ENCODE peak calls at places on chromosomes 2 and 18, in seven cellular contexts. One of them, this sample, is unnamed.

GRCh38 chr2:74181739-74182138 is 3.1 kb upstream of the MOB1A start:
- DNase-seq in AG04450: no peak
- DNase-seq in tibial nerve: peak
- DNase-seq in HL-60: peak
- DNase-seq in GM23248: peak
- DNase-seq in SJSA1: no peak
- DNase-seq in aorta: no peak
- DNase-seq in this sample: no peak

GRCh38 chr18:59748628-59749360 is 51.6 kb upstream of the CCBE1 start:
- DNase-seq in AG04450: no peak
- DNase-seq in tibial nerve: no peak
- DNase-seq in HL-60: no peak
- DNase-seq in GM23248: peak
- DNase-seq in SJSA1: peak
- DNase-seq in aorta: no peak
- DNase-seq in this sample: no peak

GRCh38 chr2:28452534-28453081 is 43.3 kb upstream of the PLB1 start:
- DNase-seq in AG04450: no peak
- DNase-seq in tibial nerve: peak
- DNase-seq in HL-60: no peak
- DNase-seq in GM23248: peak
- DNase-seq in SJSA1: peak
- DNase-seq in aorta: peak
- DNase-seq in this sample: peak

GRCh38 chr18:56248613-56249235 is 389.7 kb downstream of the TXNL1 start:
- DNase-seq in AG04450: no peak
- DNase-seq in tibial nerve: no peak
- DNase-seq in HL-60: no peak
- DNase-seq in GM23248: no peak
- DNase-seq in SJSA1: no peak
- DNase-seq in aorta: no peak
- DNase-seq in this sample: no peak

GRCh38 chr2:106095478-106096392 is 98.4 kb downstream of the UXS1 start:
- DNase-seq in AG04450: no peak
- DNase-seq in tibial nerve: no peak
- DNase-seq in HL-60: no peak
- DNase-seq in GM23248: no peak
- DNase-seq in SJSA1: no peak
- DNase-seq in aorta: peak
- DNase-seq in this sample: no peak

GRCh38 chr2:184305105-184305504 is 293.2 kb upstream of the ZNF804A start:
- DNase-seq in AG04450: no peak
- DNase-seq in tibial nerve: no peak
- DNase-seq in HL-60: no peak
- DNase-seq in GM23248: no peak
- DNase-seq in SJSA1: no peak
- DNase-seq in aorta: no peak
- DNase-seq in this sample: no peak

GRCh38 chr18:39051013-39051412 is 1485.4 kb upstream of the CELF4 start:
- DNase-seq in AG04450: no peak
- DNase-seq in tibial nerve: no peak
- DNase-seq in HL-60: no peak
- DNase-seq in GM23248: no peak
- DNase-seq in SJSA1: no peak
- DNase-seq in aorta: no peak
- DNase-seq in this sample: no peak

GRCh38 chr2:36406296-36406695 is 50.7 kb downstream of the CRIM1 start:
- DNase-seq in AG04450: no peak
- DNase-seq in tibial nerve: no peak
- DNase-seq in HL-60: no peak
- DNase-seq in GM23248: no peak
- DNase-seq in SJSA1: no peak
- DNase-seq in aorta: no peak
- DNase-seq in this sample: no peak

GRCh38 chr2:149686136-149686535 is 98.6 kb upstream of the MMADHC start:
- DNase-seq in AG04450: no peak
- DNase-seq in tibial nerve: no peak
- DNase-seq in HL-60: no peak
- DNase-seq in GM23248: no peak
- DNase-seq in SJSA1: no peak
- DNase-seq in aorta: no peak
- DNase-seq in this sample: no peak

GRCh38 chr18:33596178-33596854 is 18.3 kb downstream of the ASXL3 start:
- DNase-seq in AG04450: no peak
- DNase-seq in tibial nerve: no peak
- DNase-seq in HL-60: no peak
- DNase-seq in GM23248: peak
- DNase-seq in SJSA1: no peak
- DNase-seq in aorta: no peak
- DNase-seq in this sample: no peak

GRCh38 chr2:135585586-135585985 is 54.3 kb downstream of the R3HDM1 start:
- DNase-seq in AG04450: no peak
- DNase-seq in tibial nerve: no peak
- DNase-seq in HL-60: no peak
- DNase-seq in GM23248: peak
- DNase-seq in SJSA1: no peak
- DNase-seq in aorta: no peak
- DNase-seq in this sample: no peak
- H3K4me3 ChIP-seq in AG04450: no peak
- H3K4me3 ChIP-seq in tibial nerve: no peak
- H3K4me3 ChIP-seq in HL-60: no peak
- H3K4me3 ChIP-seq in GM23248: no peak
- H3K4me3 ChIP-seq in SJSA1: no peak
- H3K4me3 ChIP-seq in aorta: no peak
- H3K4me3 ChIP-seq in this sample: peak

GRCh38 chr2:217091531-217091930 is 231.7 kb upstream of the TNP1 start:
- DNase-seq in AG04450: no peak
- DNase-seq in tibial nerve: no peak
- DNase-seq in HL-60: no peak
- DNase-seq in GM23248: no peak
- DNase-seq in SJSA1: no peak
- DNase-seq in aorta: no peak
- DNase-seq in this sample: no peak
- H3K27ac ChIP-seq in AG04450: no peak
- H3K27ac ChIP-seq in tibial nerve: no peak
- H3K27ac ChIP-seq in HL-60: no peak
- H3K27ac ChIP-seq in GM23248: no peak
- H3K27ac ChIP-seq in SJSA1: no peak
- H3K27ac ChIP-seq in aorta: no peak
- H3K27ac ChIP-seq in this sample: no peak

GRCh38 chr18:75207298-75208054 is 1.5 kb downstream of the PTGR3 start:
- DNase-seq in AG04450: no peak
- DNase-seq in tibial nerve: no peak
- DNase-seq in HL-60: no peak
- DNase-seq in GM23248: peak
- DNase-seq in SJSA1: peak
- DNase-seq in aorta: no peak
- DNase-seq in this sample: no peak
- H3K4me3 ChIP-seq in AG04450: peak
- H3K4me3 ChIP-seq in tibial nerve: peak
- H3K4me3 ChIP-seq in HL-60: peak
- H3K4me3 ChIP-seq in GM23248: peak
- H3K4me3 ChIP-seq in SJSA1: peak
- H3K4me3 ChIP-seq in aorta: peak
- H3K4me3 ChIP-seq in this sample: peak

DNA sequence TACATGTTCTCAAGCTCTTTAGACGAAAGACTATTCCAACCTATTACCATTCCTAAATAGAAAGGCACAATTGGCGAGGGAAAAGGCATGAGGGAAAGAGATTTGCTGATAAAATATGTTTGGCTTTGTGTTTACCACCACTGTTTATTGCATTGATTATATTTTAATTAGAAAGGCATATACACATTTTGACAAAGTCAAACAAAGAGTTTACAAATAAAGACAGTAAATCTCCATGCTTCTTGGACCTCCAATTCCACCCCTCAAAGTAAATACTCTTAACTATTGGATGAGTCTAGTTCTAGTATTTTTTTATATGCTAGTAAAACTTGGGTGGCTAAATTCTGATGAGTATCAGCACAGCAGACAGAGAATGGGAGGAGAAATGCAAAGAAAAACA is 521.4 kb downstream of the FBXO15 start:
- DNase-seq in AG04450: no peak
- DNase-seq in tibial nerve: no peak
- DNase-seq in HL-60: no peak
- DNase-seq in GM23248: no peak
- DNase-seq in SJSA1: no peak
- DNase-seq in aorta: no peak
- DNase-seq in this sample: no peak
- H3K27ac ChIP-seq in AG04450: no peak
- H3K27ac ChIP-seq in tibial nerve: no peak
- H3K27ac ChIP-seq in HL-60: no peak
- H3K27ac ChIP-seq in GM23248: no peak
- H3K27ac ChIP-seq in SJSA1: no peak
- H3K27ac ChIP-seq in aorta: no peak
- H3K27ac ChIP-seq in this sample: no peak

GRCh38 chr2:72148975-72149555 is 1.4 kb upstream of the CYP26B1 start:
- DNase-seq in AG04450: no peak
- DNase-seq in tibial nerve: no peak
- DNase-seq in HL-60: no peak
- DNase-seq in GM23248: peak
- DNase-seq in SJSA1: peak
- DNase-seq in aorta: peak
- DNase-seq in this sample: peak

GRCh38 chr2:72150961-72151356 is 3.3 kb upstream of the CYP26B1 start:
- DNase-seq in AG04450: no peak
- DNase-seq in tibial nerve: peak
- DNase-seq in HL-60: no peak
- DNase-seq in GM23248: no peak
- DNase-seq in SJSA1: no peak
- DNase-seq in aorta: peak
- DNase-seq in this sample: peak

GRCh38 chr2:72150157-72150960 is 2.7 kb upstream of the CYP26B1 start:
- DNase-seq in AG04450: peak
- DNase-seq in tibial nerve: peak
- DNase-seq in HL-60: peak
- DNase-seq in GM23248: peak
- DNase-seq in SJSA1: peak
- DNase-seq in aorta: peak
- DNase-seq in this sample: peak

GRCh38 chr2:72148391-72148974 is 821 bp upstream of the CYP26B1 start:
- DNase-seq in AG04450: no peak
- DNase-seq in tibial nerve: peak
- DNase-seq in HL-60: no peak
- DNase-seq in GM23248: peak
- DNase-seq in SJSA1: no peak
- DNase-seq in aorta: peak
- DNase-seq in this sample: peak

DNA sequence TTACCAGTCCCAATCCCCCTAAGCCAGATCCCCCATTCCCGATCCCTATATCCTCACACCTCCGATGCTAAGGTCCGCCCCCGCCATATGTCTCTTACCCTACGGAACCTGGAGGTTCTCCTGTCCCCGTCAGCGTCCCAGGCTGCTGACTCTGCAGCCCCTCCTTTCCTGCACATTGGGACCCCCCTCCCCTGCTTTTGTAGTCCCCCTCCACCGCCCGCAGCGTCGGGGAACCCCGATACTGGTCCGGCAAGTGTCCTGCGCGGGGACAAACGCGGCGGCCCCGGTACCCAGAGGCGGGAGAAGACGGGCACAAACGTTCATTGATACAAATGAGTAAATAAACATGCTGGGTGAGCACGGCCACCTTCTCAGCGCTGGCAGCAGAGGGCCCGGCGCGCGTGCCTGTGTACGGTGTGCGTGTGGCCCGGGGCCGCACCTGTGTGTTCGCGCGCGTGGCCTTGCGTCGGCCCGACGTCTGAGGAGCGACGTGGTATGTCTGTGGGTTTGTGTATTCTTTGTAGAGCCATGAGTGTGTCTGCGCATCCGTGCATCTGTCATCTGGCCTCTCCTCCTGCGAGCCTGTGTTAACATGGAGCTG is 2.0 kb upstream of the CYP26B1 start:
- DNase-seq in AG04450: no peak
- DNase-seq in tibial nerve: peak
- DNase-seq in HL-60: no peak
- DNase-seq in GM23248: peak
- DNase-seq in SJSA1: no peak
- DNase-seq in aorta: peak
- DNase-seq in this sample: peak
- H3K4me3 ChIP-seq in AG04450: peak
- H3K4me3 ChIP-seq in tibial nerve: peak
- H3K4me3 ChIP-seq in HL-60: no peak
- H3K4me3 ChIP-seq in GM23248: peak
- H3K4me3 ChIP-seq in SJSA1: no peak
- H3K4me3 ChIP-seq in aorta: no peak
- H3K4me3 ChIP-seq in this sample: peak

DNA sequence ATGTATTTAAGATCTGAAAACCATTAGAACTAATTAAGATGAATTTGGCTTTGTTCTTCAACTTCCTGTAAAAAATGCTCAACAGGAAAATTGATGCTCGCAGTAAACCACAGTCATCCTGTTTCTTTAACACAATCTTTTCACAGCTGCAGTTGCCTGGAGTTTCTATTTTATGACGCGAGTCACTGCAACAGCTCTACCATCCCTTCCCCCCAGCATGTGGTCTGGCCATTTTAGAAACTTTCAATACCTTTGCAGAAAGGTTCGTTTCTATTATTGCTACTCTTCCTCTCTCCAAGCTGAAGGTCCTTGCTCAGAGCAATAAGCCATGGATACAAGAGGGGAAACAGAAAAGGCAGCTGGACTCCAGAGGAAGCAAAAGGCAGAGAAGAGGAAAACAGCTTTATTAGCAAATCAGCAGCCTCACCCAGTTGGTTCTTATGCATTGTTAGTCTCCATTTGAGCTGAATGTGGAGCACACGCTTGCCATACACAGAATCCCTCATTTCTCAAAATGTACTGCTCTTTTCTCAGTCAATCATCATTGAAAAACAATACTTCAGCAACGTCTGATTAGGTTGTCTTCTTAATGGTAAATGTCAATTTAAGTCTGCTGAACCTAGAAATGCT is 3.9 kb downstream of the WIPF1 start:
- DNase-seq in AG04450: no peak
- DNase-seq in tibial nerve: peak
- DNase-seq in HL-60: peak
- DNase-seq in GM23248: peak
- DNase-seq in SJSA1: peak
- DNase-seq in aorta: no peak
- DNase-seq in this sample: no peak
- H3K27ac ChIP-seq in AG04450: peak
- H3K27ac ChIP-seq in tibial nerve: peak
- H3K27ac ChIP-seq in HL-60: peak
- H3K27ac ChIP-seq in GM23248: peak
- H3K27ac ChIP-seq in SJSA1: peak
- H3K27ac ChIP-seq in aorta: no peak
- H3K27ac ChIP-seq in this sample: peak

GRCh38 chr2:22998368-22998767 is 386.6 kb upstream of the KLHL29 start:
- DNase-seq in AG04450: no peak
- DNase-seq in tibial nerve: no peak
- DNase-seq in HL-60: no peak
- DNase-seq in GM23248: no peak
- DNase-seq in SJSA1: no peak
- DNase-seq in aorta: no peak
- DNase-seq in this sample: no peak
- H3K4me3 ChIP-seq in AG04450: no peak
- H3K4me3 ChIP-seq in tibial nerve: no peak
- H3K4me3 ChIP-seq in HL-60: no peak
- H3K4me3 ChIP-seq in GM23248: no peak
- H3K4me3 ChIP-seq in SJSA1: no peak
- H3K4me3 ChIP-seq in aorta: no peak
- H3K4me3 ChIP-seq in this sample: no peak